ENCODE peak calls at places on chromosomes 5 and 9, in six cellular contexts. I is NCI-H146, N is KBM-7, Z is neural crest cell, Y is sciatic nerve, L is A172. C is an unnamed sample.

GRCh38 chr5:109987355-109987754 is 297.6 kb downstream of the MAN2A1 start:
- DNase-seq in I (no peak), N (no peak), Z (no peak), Y (no peak), L (no peak), C (no peak)

GRCh38 chr5:84287964-84288363 is 96.7 kb downstream of the EDIL3 start:
- DNase-seq in I (no peak), N (peak; percentile 28), Z (no peak), Y (no peak), L (peak; percentile 93), C (peak; percentile 36)

GRCh38 chr9:79598562-79599345 is 27.0 kb downstream of the TLE4 start:
- DNase-seq in I (no peak), N (no peak), Z (no peak), Y (no peak), L (no peak), C (no peak)

GRCh38 chr5:174312270-174312617 is 266.7 kb downstream of the NSG2 start:
- DNase-seq in I (no peak), N (no peak), Z (no peak), Y (no peak), L (no peak), C (no peak)

GRCh38 chr9:86405926-86406325 is 51.7 kb upstream of the TUT7 start:
- DNase-seq in I (no peak), N (peak; percentile 3), Z (no peak), Y (no peak), L (peak; percentile 93), C (peak; percentile 67)

GRCh38 chr5:108966910-108967309 is 219.2 kb downstream of the FER start:
- DNase-seq in I (no peak), N (no peak), Z (no peak), Y (no peak), L (no peak), C (no peak)

GRCh38 chr9:85964949-85965348 is 24.0 kb downstream of the NAA35 start:
- DNase-seq in I (no peak), N (no peak), Z (no peak), Y (no peak), L (no peak), C (no peak)

GRCh38 chr9:124427281-124427680 is 12.0 kb upstream of the PSMB7 start:
- DNase-seq in I (no peak), N (no peak), Z (no peak), Y (no peak), L (no peak), C (no peak)

GRCh38 chr5:145495171-145495570 is 340.0 kb downstream of the PRELID2 start:
- DNase-seq in I (no peak), N (no peak), Z (no peak), Y (no peak), L (no peak), C (no peak)

GRCh38 chr5:114391321-114391720 is 29.5 kb downstream of the KCNN2 start:
- DNase-seq in I (no peak), N (no peak), Z (no peak), Y (no peak), L (peak; percentile 22), C (no peak)

GRCh38 chr5:113293613-113294340 is 141.0 kb downstream of the TSSK1B start:
- DNase-seq in I (no peak), N (peak; percentile 12), Z (peak; percentile 6), Y (no peak), L (peak; percentile 12), C (no peak)

GRCh38 chr5:4523038-4523437 is 617.1 kb upstream of the ADAMTS16 start:
- DNase-seq in I (no peak), N (no peak), Z (no peak), Y (no peak), L (no peak), C (no peak)

GRCh38 chr9:120482424-120483186 is 97.4 kb downstream of the CDK5RAP2 start:
- DNase-seq in I (no peak), N (no peak), Z (no peak), Y (no peak), L (no peak), C (no peak)

GRCh38 chr5:135436856-135437795 is 10.0 kb downstream of the DCANP1 start:
- DNase-seq in I (no peak), N (peak; percentile 78), Z (no peak), Y (no peak), L (peak; percentile 64), C (no peak)

GRCh38 chr5:170470808-170471404 is 32.9 kb upstream of the KCNIP1 start:
- DNase-seq in I (no peak), N (no peak), Z (no peak), Y (no peak), L (no peak), C (no peak)

GRCh38 chr5:170747357-170747756 is 36.2 kb upstream of the GABRP start:
- DNase-seq in I (no peak), N (no peak), Z (no peak), Y (no peak), L (no peak), C (no peak)

GRCh38 chr9:33785914-33786313 is 9.4 kb upstream of the PRSS3 start:
- DNase-seq in I (peak; percentile 37), N (peak; percentile 30), Z (no peak), Y (no peak), L (no peak), C (no peak)

GRCh38 chr5:41778410-41778809 is 91.8 kb downstream of the OXCT1 start:
- DNase-seq in I (no peak), N (no peak), Z (no peak), Y (no peak), L (no peak), C (no peak)

GRCh38 chr5:111631328-111631727 is 119.0 kb upstream of the STARD4 start:
- DNase-seq in I (no peak), N (no peak), Z (no peak), Y (no peak), L (no peak), C (no peak)

GRCh38 chr5:96245401-96246091 is 187.5 kb downstream of the PCSK1 start:
- DNase-seq in I (no peak), N (no peak), Z (no peak), Y (no peak), L (no peak), C (no peak)

GRCh38 chr9:99353408-99353807 is 131.3 kb downstream of the SEC61B start:
- DNase-seq in I (no peak), N (no peak), Z (no peak), Y (no peak), L (no peak), C (no peak)

GRCh38 chr5:150053231-150053626 is 33.1 kb downstream of the CSF1R start:
- DNase-seq in I (no peak), N (peak; percentile 37), Z (no peak), Y (no peak), L (peak; percentile 97), C (peak; percentile 65)

GRCh38 chr9:100011062-100011681 is 87.6 kb downstream of the ERP44 start:
- DNase-seq in I (peak; percentile 43), N (peak; percentile 68), Z (peak; percentile 36), Y (no peak), L (peak; percentile 58), C (peak; percentile 15)

GRCh38 chr5:93100433-93100832 is 480.6 kb downstream of the NR2F1-AS1 start:
- DNase-seq in I (no peak), N (no peak), Z (no peak), Y (no peak), L (peak; percentile 35), C (no peak)

GRCh38 chr5:79546782-79547428 is 33.0 kb upstream of the HOMER1 start:
- DNase-seq in I (no peak), N (no peak), Z (no peak), Y (no peak), L (no peak), C (no peak)

GRCh38 chr9:136089697-136090045 is 5.4 kb downstream of the NACC2 start:
- DNase-seq in I (no peak), N (peak; percentile 60), Z (no peak), Y (no peak), L (no peak), C (no peak)

GRCh38 chr9:20884985-20885593 is 146.4 kb downstream of the HACD4 start:
- DNase-seq in I (peak; percentile 59), N (peak; percentile 48), Z (peak; percentile 48), Y (peak; percentile 80), L (peak; percentile 45), C (peak; percentile 4)

GRCh38 chr5:124301850-124302249 is 444.6 kb downstream of the ZNF608 start:
- DNase-seq in I (no peak), N (no peak), Z (no peak), Y (no peak), L (no peak), C (no peak)

C was measured in H54.